ENCODE peak calls at places on chromosome 7, in nine cellular contexts. One of them, this sample, is unnamed.

GRCh38 chr7:74525881-74526280 is 72.2 kb downstream of the GTF2IRD1 start:
- DNase-seq in GM12878: no peak
- DNase-seq in GM13977: no peak
- DNase-seq in lower lobe of right lung: no peak
- DNase-seq in body of pancreas: peak
- DNase-seq in astrocyte of the spinal cord: no peak
- DNase-seq in upper lobe of right lung: no peak
- DNase-seq in cardiac muscle cell: no peak
- DNase-seq in suprapubic skin: no peak
- DNase-seq in this sample: no peak

GRCh38 chr7:44311561-44312495 is 13.6 kb downstream of the CAMK2B start:
- DNase-seq in GM12878: no peak
- DNase-seq in GM13977: no peak
- DNase-seq in lower lobe of right lung: no peak
- DNase-seq in body of pancreas: no peak
- DNase-seq in astrocyte of the spinal cord: no peak
- DNase-seq in upper lobe of right lung: peak
- DNase-seq in cardiac muscle cell: no peak
- DNase-seq in suprapubic skin: no peak
- DNase-seq in this sample: no peak

GRCh38 chr7:20299647-20300312 is 30.9 kb upstream of the ITGB8 start:
- DNase-seq in GM12878: peak
- DNase-seq in GM13977: no peak
- DNase-seq in lower lobe of right lung: no peak
- DNase-seq in body of pancreas: no peak
- DNase-seq in astrocyte of the spinal cord: peak
- DNase-seq in upper lobe of right lung: no peak
- DNase-seq in cardiac muscle cell: peak
- DNase-seq in suprapubic skin: no peak
- DNase-seq in this sample: no peak

GRCh38 chr7:150787321-150788281 is 12.6 kb downstream of the TMEM176B start:
- DNase-seq in GM12878: peak
- DNase-seq in GM13977: no peak
- DNase-seq in lower lobe of right lung: no peak
- DNase-seq in body of pancreas: peak
- DNase-seq in astrocyte of the spinal cord: no peak
- DNase-seq in upper lobe of right lung: no peak
- DNase-seq in cardiac muscle cell: peak
- DNase-seq in suprapubic skin: no peak
- DNase-seq in this sample: no peak

GRCh38 chr7:103446046-103446520 is at the start of gene SLC26A5:
- DNase-seq in GM12878: no peak
- DNase-seq in GM13977: peak
- DNase-seq in lower lobe of right lung: peak
- DNase-seq in body of pancreas: peak
- DNase-seq in astrocyte of the spinal cord: no peak
- DNase-seq in upper lobe of right lung: peak
- DNase-seq in cardiac muscle cell: no peak
- DNase-seq in suprapubic skin: no peak
- DNase-seq in this sample: peak

GRCh38 chr7:82335927-82336326 is 107.7 kb downstream of the CACNA2D1 start:
- DNase-seq in GM12878: no peak
- DNase-seq in GM13977: no peak
- DNase-seq in lower lobe of right lung: no peak
- DNase-seq in body of pancreas: peak
- DNase-seq in astrocyte of the spinal cord: peak
- DNase-seq in upper lobe of right lung: no peak
- DNase-seq in cardiac muscle cell: peak
- DNase-seq in suprapubic skin: no peak
- DNase-seq in this sample: no peak

GRCh38 chr7:28759373-28760013 is 198.6 kb downstream of the TRIL start:
- DNase-seq in GM12878: no peak
- DNase-seq in GM13977: no peak
- DNase-seq in lower lobe of right lung: no peak
- DNase-seq in body of pancreas: no peak
- DNase-seq in astrocyte of the spinal cord: peak
- DNase-seq in upper lobe of right lung: no peak
- DNase-seq in cardiac muscle cell: no peak
- DNase-seq in suprapubic skin: no peak
- DNase-seq in this sample: no peak

GRCh38 chr7:24755541-24756416 is 1.5 kb downstream of the GSDME start:
- DNase-seq in GM12878: peak
- DNase-seq in GM13977: peak
- DNase-seq in lower lobe of right lung: no peak
- DNase-seq in body of pancreas: no peak
- DNase-seq in astrocyte of the spinal cord: peak
- DNase-seq in upper lobe of right lung: no peak
- DNase-seq in cardiac muscle cell: no peak
- DNase-seq in suprapubic skin: no peak
- DNase-seq in this sample: no peak

GRCh38 chr7:105924950-105925349 is 38.1 kb upstream of the CDHR3 start:
- DNase-seq in GM12878: peak
- DNase-seq in GM13977: peak
- DNase-seq in lower lobe of right lung: no peak
- DNase-seq in body of pancreas: no peak
- DNase-seq in astrocyte of the spinal cord: no peak
- DNase-seq in upper lobe of right lung: no peak
- DNase-seq in cardiac muscle cell: no peak
- DNase-seq in suprapubic skin: no peak
- DNase-seq in this sample: no peak

GRCh38 chr7:129394982-129395906 is 39.0 kb upstream of the STRIP2 start:
- DNase-seq in GM12878: no peak
- DNase-seq in GM13977: no peak
- DNase-seq in lower lobe of right lung: no peak
- DNase-seq in body of pancreas: no peak
- DNase-seq in astrocyte of the spinal cord: no peak
- DNase-seq in upper lobe of right lung: no peak
- DNase-seq in cardiac muscle cell: no peak
- DNase-seq in suprapubic skin: no peak
- DNase-seq in this sample: no peak

GRCh38 chr7:102304668-102305067 is 18.0 kb downstream of the SH2B2 start:
- DNase-seq in GM12878: no peak
- DNase-seq in GM13977: no peak
- DNase-seq in lower lobe of right lung: no peak
- DNase-seq in body of pancreas: no peak
- DNase-seq in astrocyte of the spinal cord: no peak
- DNase-seq in upper lobe of right lung: no peak
- DNase-seq in cardiac muscle cell: peak
- DNase-seq in suprapubic skin: no peak
- DNase-seq in this sample: no peak

GRCh38 chr7:139749545-139749944 is 28.3 kb downstream of the HIPK2 start:
- DNase-seq in GM12878: no peak
- DNase-seq in GM13977: no peak
- DNase-seq in lower lobe of right lung: no peak
- DNase-seq in body of pancreas: no peak
- DNase-seq in astrocyte of the spinal cord: no peak
- DNase-seq in upper lobe of right lung: no peak
- DNase-seq in cardiac muscle cell: no peak
- DNase-seq in suprapubic skin: no peak
- DNase-seq in this sample: no peak

DNA sequence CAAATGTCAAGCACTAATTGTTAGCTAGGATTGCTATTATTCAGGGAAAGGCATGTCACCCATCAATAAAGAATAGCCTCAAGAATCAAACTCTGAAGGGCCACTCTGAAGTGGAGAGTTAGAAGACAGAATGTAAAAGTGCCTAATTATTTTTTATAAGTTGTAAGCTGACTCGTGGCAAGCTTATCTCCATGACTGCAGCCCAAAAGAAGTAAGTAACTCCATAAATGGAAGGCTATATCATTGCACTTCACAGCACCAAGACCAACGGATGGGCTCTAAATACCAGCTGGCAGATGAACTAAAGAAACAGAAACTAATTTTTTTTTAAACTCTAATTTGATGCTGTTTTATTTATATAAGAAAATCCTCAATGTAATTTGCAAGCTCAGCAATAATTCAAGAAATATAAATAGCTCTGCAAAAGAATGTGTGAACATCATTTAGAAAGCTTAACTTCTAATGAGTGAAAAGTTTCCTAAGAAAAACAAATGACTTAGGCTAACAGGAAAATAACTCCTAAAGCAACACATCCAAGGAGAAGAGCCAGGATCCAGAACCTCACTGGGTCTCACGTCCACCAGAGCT is 165.5 kb downstream of the SNX13 start:
- DNase-seq in GM12878: no peak
- DNase-seq in GM13977: no peak
- DNase-seq in lower lobe of right lung: no peak
- DNase-seq in body of pancreas: no peak
- DNase-seq in astrocyte of the spinal cord: no peak
- DNase-seq in upper lobe of right lung: no peak
- DNase-seq in cardiac muscle cell: peak
- DNase-seq in suprapubic skin: no peak
- DNase-seq in this sample: no peak
- TF ChIP-seq CTCF in GM12878: no peak
- TF ChIP-seq CTCF in GM13977: no peak
- TF ChIP-seq CTCF in lower lobe of right lung: no peak
- TF ChIP-seq CTCF in body of pancreas: no peak
- TF ChIP-seq CTCF in astrocyte of the spinal cord: no peak
- TF ChIP-seq CTCF in upper lobe of right lung: no peak
- TF ChIP-seq CTCF in cardiac muscle cell: no peak
- TF ChIP-seq CTCF in suprapubic skin: no peak
- TF ChIP-seq CTCF in this sample: no peak

GRCh38 chr7:42843209-42843800 is 68.6 kb downstream of the C7orf25 start:
- DNase-seq in GM12878: no peak
- DNase-seq in GM13977: peak
- DNase-seq in lower lobe of right lung: no peak
- DNase-seq in body of pancreas: peak
- DNase-seq in astrocyte of the spinal cord: peak
- DNase-seq in upper lobe of right lung: peak
- DNase-seq in cardiac muscle cell: peak
- DNase-seq in suprapubic skin: no peak
- DNase-seq in this sample: peak
- TF ChIP-seq CTCF in GM12878: peak
- TF ChIP-seq CTCF in GM13977: peak
- TF ChIP-seq CTCF in lower lobe of right lung: peak
- TF ChIP-seq CTCF in body of pancreas: peak
- TF ChIP-seq CTCF in astrocyte of the spinal cord: peak
- TF ChIP-seq CTCF in upper lobe of right lung: peak
- TF ChIP-seq CTCF in cardiac muscle cell: peak
- TF ChIP-seq CTCF in suprapubic skin: peak
- TF ChIP-seq CTCF in this sample: peak

GRCh38 chr7:1545417-1546246 is 10.4 kb downstream of the TMEM184A start:
- DNase-seq in GM12878: no peak
- DNase-seq in GM13977: no peak
- DNase-seq in lower lobe of right lung: no peak
- DNase-seq in body of pancreas: no peak
- DNase-seq in astrocyte of the spinal cord: no peak
- DNase-seq in upper lobe of right lung: no peak
- DNase-seq in cardiac muscle cell: no peak
- DNase-seq in suprapubic skin: no peak
- DNase-seq in this sample: no peak
- TF ChIP-seq CTCF in GM12878: no peak
- TF ChIP-seq CTCF in GM13977: peak
- TF ChIP-seq CTCF in lower lobe of right lung: no peak
- TF ChIP-seq CTCF in body of pancreas: no peak
- TF ChIP-seq CTCF in astrocyte of the spinal cord: no peak
- TF ChIP-seq CTCF in upper lobe of right lung: no peak
- TF ChIP-seq CTCF in cardiac muscle cell: no peak
- TF ChIP-seq CTCF in suprapubic skin: no peak
- TF ChIP-seq CTCF in this sample: peak

DNA sequence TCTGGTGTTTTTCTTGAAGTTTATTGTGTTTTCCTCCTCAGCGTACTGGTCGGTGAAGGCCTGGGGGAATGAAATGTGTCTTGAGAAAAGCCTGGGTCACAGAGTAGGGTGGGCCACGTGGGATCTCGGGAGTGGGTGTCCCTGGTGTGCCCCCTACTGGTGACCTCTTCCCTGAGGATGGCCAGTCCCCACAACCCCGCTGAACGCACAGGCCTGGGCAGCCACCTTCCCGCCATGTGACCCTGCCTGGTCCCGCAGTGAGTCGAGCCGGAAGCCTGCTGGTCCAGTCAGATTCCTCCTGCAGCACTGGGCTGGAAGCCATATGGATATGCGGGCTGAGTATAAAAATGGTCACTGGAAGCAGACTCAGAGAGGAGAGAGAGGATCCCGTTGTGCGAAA is 52.9 kb upstream of the GNA12 start:
- DNase-seq in GM12878: no peak
- DNase-seq in GM13977: no peak
- DNase-seq in lower lobe of right lung: no peak
- DNase-seq in body of pancreas: no peak
- DNase-seq in astrocyte of the spinal cord: no peak
- DNase-seq in upper lobe of right lung: no peak
- DNase-seq in cardiac muscle cell: no peak
- DNase-seq in suprapubic skin: no peak
- DNase-seq in this sample: no peak
- TF ChIP-seq CTCF in GM12878: no peak
- TF ChIP-seq CTCF in GM13977: no peak
- TF ChIP-seq CTCF in lower lobe of right lung: no peak
- TF ChIP-seq CTCF in body of pancreas: no peak
- TF ChIP-seq CTCF in astrocyte of the spinal cord: no peak
- TF ChIP-seq CTCF in upper lobe of right lung: no peak
- TF ChIP-seq CTCF in cardiac muscle cell: no peak
- TF ChIP-seq CTCF in suprapubic skin: no peak
- TF ChIP-seq CTCF in this sample: no peak

GRCh38 chr7:117035463-117035862 is 82.2 kb downstream of the ST7 start:
- DNase-seq in GM12878: no peak
- DNase-seq in GM13977: no peak
- DNase-seq in lower lobe of right lung: no peak
- DNase-seq in body of pancreas: no peak
- DNase-seq in astrocyte of the spinal cord: no peak
- DNase-seq in upper lobe of right lung: no peak
- DNase-seq in cardiac muscle cell: no peak
- DNase-seq in suprapubic skin: no peak
- DNase-seq in this sample: no peak
- TF ChIP-seq CTCF in GM12878: no peak
- TF ChIP-seq CTCF in GM13977: no peak
- TF ChIP-seq CTCF in lower lobe of right lung: no peak
- TF ChIP-seq CTCF in body of pancreas: no peak
- TF ChIP-seq CTCF in astrocyte of the spinal cord: no peak
- TF ChIP-seq CTCF in upper lobe of right lung: no peak
- TF ChIP-seq CTCF in cardiac muscle cell: no peak
- TF ChIP-seq CTCF in suprapubic skin: no peak
- TF ChIP-seq CTCF in this sample: no peak

DNA sequence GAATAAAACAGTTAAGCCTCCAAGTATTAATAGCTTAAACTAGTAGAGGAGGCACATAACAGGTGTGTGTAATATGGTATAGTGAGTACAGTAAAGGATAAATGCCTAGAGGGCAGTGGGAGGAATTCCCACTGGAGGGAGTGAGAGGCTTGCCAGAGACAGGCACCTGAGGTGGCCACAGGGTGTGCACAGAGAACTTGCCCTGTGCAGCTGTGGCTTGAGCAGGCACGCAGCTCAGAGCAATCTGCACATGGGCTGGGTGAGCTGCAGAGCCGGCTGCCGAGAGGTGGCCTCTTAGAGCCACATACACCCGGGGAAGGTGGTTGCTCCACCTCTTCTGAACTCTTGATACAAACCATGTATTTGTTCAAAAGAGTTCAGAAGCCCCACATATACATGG is 237.1 kb downstream of the COBL start:
- DNase-seq in GM12878: no peak
- DNase-seq in GM13977: no peak
- DNase-seq in lower lobe of right lung: no peak
- DNase-seq in body of pancreas: peak
- DNase-seq in astrocyte of the spinal cord: no peak
- DNase-seq in upper lobe of right lung: no peak
- DNase-seq in cardiac muscle cell: no peak
- DNase-seq in suprapubic skin: no peak
- DNase-seq in this sample: no peak
- TF ChIP-seq CTCF in GM12878: no peak
- TF ChIP-seq CTCF in GM13977: no peak
- TF ChIP-seq CTCF in lower lobe of right lung: no peak
- TF ChIP-seq CTCF in body of pancreas: peak
- TF ChIP-seq CTCF in astrocyte of the spinal cord: no peak
- TF ChIP-seq CTCF in upper lobe of right lung: no peak
- TF ChIP-seq CTCF in cardiac muscle cell: no peak
- TF ChIP-seq CTCF in suprapubic skin: no peak
- TF ChIP-seq CTCF in this sample: no peak